ENCODE peak calls at places on chromosomes 2 and 18, in four cellular contexts. X, C, B and I are unnamed samples.

GRCh38 chr2:139360654-139361053 is 580.5 kb upstream of the NXPH2 start:
- DNase-seq in X (no peak), C (no peak), B (no peak), I (no peak)

GRCh38 chr2:232239956-232240681 is 138.4 kb upstream of the ALPP start:
- DNase-seq in X (no peak), C (no peak), B (peak), I (no peak)

GRCh38 chr2:23418490-23418911 is 33.5 kb downstream of the KLHL29 start:
- DNase-seq in X (no peak), C (peak), B (peak), I (peak)

GRCh38 chr2:862356-862687 is 88.3 kb upstream of the SNTG2 start:
- DNase-seq in X (no peak), C (no peak), B (no peak), I (no peak)

GRCh38 chr2:46294185-46294836 is 2.9 kb upstream of the EPAS1 start:
- DNase-seq in X (no peak), C (peak), B (peak), I (no peak)

GRCh38 chr18:12657048-12657848 is 659 bp downstream of the SPIRE1 start:
- DNase-seq in X (no peak), C (peak), B (peak), I (peak)

GRCh38 chr2:233976690-233977294 is 59.6 kb downstream of the TRPM8 start:
- DNase-seq in X (peak), C (peak), B (peak), I (peak)

GRCh38 chr2:177693658-177694334 is 301.2 kb downstream of the AGPS start:
- DNase-seq in X (no peak), C (no peak), B (no peak), I (no peak)

GRCh38 chr2:108594982-108595464 is 60.8 kb downstream of the LIMS1 start:
- DNase-seq in X (no peak), C (peak), B (peak), I (peak)

GRCh38 chr18:6405237-6406074 is 9.3 kb downstream of the L3MBTL4 start:
- DNase-seq in X (no peak), C (no peak), B (no peak), I (no peak)

GRCh38 chr2:137190411-137191190 is 425.3 kb downstream of the THSD7B start:
- DNase-seq in X (no peak), C (no peak), B (no peak), I (peak)

GRCh38 chr18:45521777-45522176 is 93.5 kb upstream of the SLC14A2 start:
- DNase-seq in X (no peak), C (peak), B (peak), I (peak)

GRCh38 chr18:45518770-45519169 is 96.5 kb upstream of the SLC14A2 start:
- DNase-seq in X (no peak), C (no peak), B (no peak), I (no peak)

GRCh38 chr18:45522371-45522770 is 92.9 kb upstream of the SLC14A2 start:
- DNase-seq in X (no peak), C (peak), B (no peak), I (no peak)

GRCh38 chr18:45519881-45520280 is 95.4 kb upstream of the SLC14A2 start:
- DNase-seq in X (no peak), C (no peak), B (no peak), I (no peak)

DNA sequence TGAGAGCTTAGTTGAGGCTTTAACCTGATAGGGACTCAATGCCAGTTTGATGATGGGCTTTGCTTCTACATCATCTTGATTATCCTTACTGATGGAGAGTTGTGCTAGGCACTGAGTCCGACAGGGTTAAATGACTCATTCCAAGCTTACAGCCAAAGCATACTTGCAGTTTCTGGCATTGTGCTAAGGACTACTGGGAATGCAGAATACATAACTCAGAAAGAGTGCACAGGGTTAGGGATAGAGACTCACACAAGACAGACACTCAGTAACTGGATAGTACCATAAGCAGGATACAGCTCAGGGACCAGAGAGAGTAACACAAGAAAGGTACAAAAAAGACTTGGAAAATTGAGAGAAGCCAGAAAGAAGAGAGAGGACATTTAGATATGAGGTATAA is 94.1 kb upstream of the SLC14A2 start:
- DNase-seq in X (no peak), C (peak), B (no peak), I (peak)
- TF ChIP-seq CTCF in X (no peak), C (no peak), B (no peak), I (no peak)

DNA sequence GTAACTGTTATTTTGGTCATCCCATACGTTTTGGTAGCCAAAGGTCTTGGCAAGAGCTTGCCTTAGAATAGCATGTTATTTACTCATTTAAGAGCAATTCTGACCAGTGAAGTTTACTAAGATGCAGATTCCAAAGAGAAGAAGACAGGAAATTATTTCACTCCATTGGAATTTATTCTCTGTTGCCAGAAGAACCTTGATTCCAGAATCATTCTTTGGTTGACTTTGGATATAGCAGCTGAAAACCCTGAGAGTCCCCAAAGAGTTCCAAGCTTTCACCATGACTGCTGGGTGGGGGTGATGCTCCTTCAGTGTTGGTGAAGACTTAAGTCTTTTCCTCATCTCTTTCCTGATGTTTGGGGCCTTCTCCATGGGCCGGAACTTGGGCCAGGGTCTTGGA is 191.9 kb downstream of the MTX2 start:
- DNase-seq in X (no peak), C (peak), B (peak), I (no peak)
- H3K4me3 ChIP-seq in X (no peak), C (no peak), B (no peak), I (no peak)

GRCh38 chr2:158006961-158007664 is 94.6 kb upstream of the UPP2 start:
- DNase-seq in X (no peak), C (no peak), B (no peak), I (no peak)
- TF ChIP-seq CTCF in X (no peak), C (no peak), B (no peak), I (no peak)

GRCh38 chr2:216211614-216212013 is 102.5 kb downstream of the XRCC5 start:
- DNase-seq in X (no peak), C (no peak), B (no peak), I (no peak)
- H3K4me3 ChIP-seq in X (no peak), C (no peak), B (no peak), I (no peak)

GRCh38 chr2:204628926-204629661 is 83.8 kb downstream of the PARD3B start:
- DNase-seq in X (no peak), C (peak), B (no peak), I (peak)

GRCh38 chr2:204625135-204625534 is 79.9 kb downstream of the PARD3B start:
- DNase-seq in X (no peak), C (peak), B (peak), I (peak)
- TF ChIP-seq CTCF in X (no peak), C (no peak), B (peak), I (peak)

GRCh38 chr2:197207106-197207505 is 103.5 kb downstream of the ANKRD44 start:
- DNase-seq in X (no peak), C (no peak), B (no peak), I (peak)
- H3K4me3 ChIP-seq in X (no peak), C (no peak), B (no peak), I (no peak)

GRCh38 chr18:36714476-36714875 is 114.3 kb downstream of the TPGS2 start:
- DNase-seq in X (no peak), C (no peak), B (no peak), I (no peak)
- TF ChIP-seq CTCF in X (no peak), C (no peak), B (no peak), I (peak)

DNA sequence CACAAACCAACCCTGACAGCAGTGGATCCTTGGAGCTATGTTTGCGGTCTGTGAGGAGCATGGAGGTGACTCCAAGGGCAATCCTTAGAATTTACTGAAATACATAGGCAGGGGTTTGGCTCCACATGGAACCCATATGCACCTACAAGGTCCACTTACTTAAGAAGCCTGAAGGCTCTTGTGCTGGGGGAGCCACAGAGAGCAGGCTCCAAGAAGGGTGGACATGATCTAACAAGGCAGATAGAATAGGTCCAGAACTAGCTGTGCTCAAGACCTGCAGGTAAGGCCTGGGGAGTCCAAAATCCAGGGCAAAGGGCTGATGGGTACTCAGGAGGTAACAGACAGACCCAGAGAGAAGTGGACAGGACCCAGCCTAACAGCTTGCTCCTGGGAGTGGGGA is 1.2 kb upstream of the CDK5R2 start:
- DNase-seq in X (no peak), C (no peak), B (no peak), I (no peak)
- H3K4me3 ChIP-seq in X (no peak), C (no peak), B (no peak), I (no peak)

DNA sequence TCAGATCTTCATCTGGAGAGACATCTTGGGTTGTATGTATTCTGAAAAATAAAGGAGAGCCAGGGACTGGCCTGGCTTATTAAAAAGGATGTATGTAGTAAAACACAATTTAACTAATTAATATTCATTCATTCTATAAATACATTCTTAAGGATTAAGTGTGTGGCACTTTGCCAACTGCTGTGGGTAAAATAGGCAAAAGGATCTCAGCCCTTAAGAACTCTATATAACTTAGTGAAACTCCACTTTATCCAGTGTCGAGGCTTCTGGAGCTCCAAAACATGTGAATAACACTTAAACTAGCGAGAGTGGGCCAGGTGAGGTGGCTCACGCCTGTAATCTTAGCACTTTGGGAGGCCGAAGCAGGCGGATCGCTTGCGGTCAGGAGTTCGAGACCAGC is 7.7 kb upstream of the STK39 start:
- DNase-seq in X (no peak), C (no peak), B (no peak), I (peak)
- TF ChIP-seq CTCF in X (no peak), C (no peak), B (no peak), I (no peak)

GRCh38 chr2:237280937-237281336 is 133.0 kb downstream of the COL6A3 start:
- DNase-seq in X (no peak), C (no peak), B (no peak), I (no peak)

GRCh38 chr2:237280235-237280634 is 133.7 kb downstream of the COL6A3 start:
- DNase-seq in X (no peak), C (peak), B (peak), I (peak)

GRCh38 chr2:237281900-237282306 is 132.1 kb downstream of the COL6A3 start:
- DNase-seq in X (no peak), C (peak), B (peak), I (peak)

GRCh38 chr2:237282568-237283128 is 131.3 kb downstream of the COL6A3 start:
- DNase-seq in X (no peak), C (no peak), B (peak), I (peak)

DNA sequence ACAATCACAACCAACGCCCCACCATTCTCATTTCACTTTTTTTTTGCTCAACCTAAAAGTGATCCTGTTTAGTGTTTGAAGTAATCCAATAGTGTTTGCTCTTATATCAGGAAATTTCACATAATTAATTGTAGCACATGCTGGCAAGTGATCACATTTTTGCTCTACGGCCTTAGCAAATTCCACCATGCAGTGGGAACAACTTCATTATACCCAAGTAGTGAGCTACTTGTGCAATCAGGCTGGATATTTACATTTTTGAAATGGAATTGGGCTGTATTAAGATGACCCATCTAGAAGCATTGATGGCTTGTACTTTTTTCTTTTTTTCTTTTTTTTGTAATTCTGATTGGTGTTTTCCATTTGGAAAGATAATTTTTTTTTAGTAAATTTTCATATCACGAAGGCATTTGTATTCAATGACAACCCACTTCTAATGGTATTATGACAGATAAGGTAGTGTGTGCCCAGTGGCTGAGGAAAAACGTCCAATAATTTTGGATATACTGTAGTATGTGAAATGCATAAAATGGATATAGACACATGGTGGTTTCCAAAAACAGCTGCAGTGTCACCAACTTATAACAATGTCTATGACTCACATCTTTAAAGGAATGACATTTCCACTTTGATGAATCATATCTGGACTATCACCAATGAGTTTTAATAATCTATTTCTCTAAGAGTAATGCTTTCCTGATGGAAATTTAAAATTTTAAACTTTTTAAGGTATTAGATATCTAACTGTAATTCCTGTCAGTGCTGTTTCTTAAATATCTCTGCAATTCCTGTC is 130.6 kb downstream of the COL6A3 start:
- DNase-seq in X (no peak), C (no peak), B (peak), I (peak)
- H3K4me3 ChIP-seq in X (no peak), C (no peak), B (no peak), I (no peak)